ENCODE peak calls at places on chromosomes 6 and 20, in ten cellular contexts. One of them, this sample, is unnamed.

GRCh38 chr6:148525453-148525852 is 182.8 kb downstream of the SASH1 start:
- DNase-seq in Karpas-422: no peak
- DNase-seq in aorta: no peak
- DNase-seq in activated CD4-positive, alpha-beta memory T cell treated with anti-CD3 and anti-CD28 coated beads, Interleukin-2, amount 10 ng/mL, durations not matched to agents 7 days and 5 days: no peak
- DNase-seq in upper lobe of right lung: no peak
- DNase-seq in nephron progenitor cell: no peak
- DNase-seq in dorsolateral prefrontal cortex: no peak
- DNase-seq in germinal center: no peak
- DNase-seq in body of pancreas: no peak
- DNase-seq in activated naive CD8-positive, alpha-beta T cell treated with anti-CD3 and anti-CD28 coated beads, Interleukin-2, amount 50 U/mL, for 24 hours: no peak
- DNase-seq in this sample: no peak

GRCh38 chr6:11851405-11851804 is 72.8 kb upstream of the ADTRP start:
- DNase-seq in nephron progenitor cell: no peak
- DNase-seq in body of pancreas: no peak
- DNase-seq in dorsolateral prefrontal cortex: no peak
- DNase-seq in activated CD4-positive, alpha-beta memory T cell treated with anti-CD3 and anti-CD28 coated beads, Interleukin-2, amount 10 ng/mL, durations not matched to agents 7 days and 5 days: no peak
- DNase-seq in activated naive CD8-positive, alpha-beta T cell treated with anti-CD3 and anti-CD28 coated beads, Interleukin-2, amount 50 U/mL, for 24 hours: no peak
- DNase-seq in upper lobe of right lung: no peak
- DNase-seq in aorta: no peak
- DNase-seq in Karpas-422: no peak
- DNase-seq in germinal center: no peak
- DNase-seq in this sample: no peak

GRCh38 chr20:46215913-46216707 is 92.2 kb downstream of the CDH22 start:
- DNase-seq in activated CD4-positive, alpha-beta memory T cell treated with anti-CD3 and anti-CD28 coated beads, Interleukin-2, amount 10 ng/mL, durations not matched to agents 7 days and 5 days: no peak
- DNase-seq in activated naive CD8-positive, alpha-beta T cell treated with anti-CD3 and anti-CD28 coated beads, Interleukin-2, amount 50 U/mL, for 24 hours: no peak
- DNase-seq in body of pancreas: peak
- DNase-seq in Karpas-422: no peak
- DNase-seq in upper lobe of right lung: no peak
- DNase-seq in germinal center: no peak
- DNase-seq in aorta: peak
- DNase-seq in dorsolateral prefrontal cortex: no peak
- DNase-seq in nephron progenitor cell: peak
- DNase-seq in this sample: no peak

GRCh38 chr20:57714409-57715267 is 4.8 kb upstream of the PMEPA1 start:
- DNase-seq in Karpas-422: no peak
- DNase-seq in activated CD4-positive, alpha-beta memory T cell treated with anti-CD3 and anti-CD28 coated beads, Interleukin-2, amount 10 ng/mL, durations not matched to agents 7 days and 5 days: no peak
- DNase-seq in nephron progenitor cell: no peak
- DNase-seq in dorsolateral prefrontal cortex: no peak
- DNase-seq in body of pancreas: no peak
- DNase-seq in activated naive CD8-positive, alpha-beta T cell treated with anti-CD3 and anti-CD28 coated beads, Interleukin-2, amount 50 U/mL, for 24 hours: no peak
- DNase-seq in upper lobe of right lung: no peak
- DNase-seq in aorta: peak
- DNase-seq in germinal center: no peak
- DNase-seq in this sample: no peak

GRCh38 chr20:47181056-47181862 is 175.2 kb downstream of the ZMYND8 start:
- DNase-seq in Karpas-422: peak
- DNase-seq in dorsolateral prefrontal cortex: no peak
- DNase-seq in nephron progenitor cell: no peak
- DNase-seq in body of pancreas: no peak
- DNase-seq in aorta: no peak
- DNase-seq in activated naive CD8-positive, alpha-beta T cell treated with anti-CD3 and anti-CD28 coated beads, Interleukin-2, amount 50 U/mL, for 24 hours: peak
- DNase-seq in upper lobe of right lung: no peak
- DNase-seq in activated CD4-positive, alpha-beta memory T cell treated with anti-CD3 and anti-CD28 coated beads, Interleukin-2, amount 10 ng/mL, durations not matched to agents 7 days and 5 days: peak
- DNase-seq in germinal center: peak
- DNase-seq in this sample: peak

GRCh38 chr6:39339557-39340555 is 17.4 kb upstream of the KCNK16 start:
- DNase-seq in upper lobe of right lung: peak
- DNase-seq in germinal center: no peak
- DNase-seq in activated CD4-positive, alpha-beta memory T cell treated with anti-CD3 and anti-CD28 coated beads, Interleukin-2, amount 10 ng/mL, durations not matched to agents 7 days and 5 days: no peak
- DNase-seq in Karpas-422: no peak
- DNase-seq in dorsolateral prefrontal cortex: no peak
- DNase-seq in activated naive CD8-positive, alpha-beta T cell treated with anti-CD3 and anti-CD28 coated beads, Interleukin-2, amount 50 U/mL, for 24 hours: no peak
- DNase-seq in body of pancreas: peak
- DNase-seq in aorta: peak
- DNase-seq in nephron progenitor cell: no peak
- DNase-seq in this sample: no peak

GRCh38 chr20:37920679-37921322 is 17.9 kb downstream of the VSTM2L start:
- DNase-seq in Karpas-422: no peak
- DNase-seq in aorta: no peak
- DNase-seq in upper lobe of right lung: no peak
- DNase-seq in activated CD4-positive, alpha-beta memory T cell treated with anti-CD3 and anti-CD28 coated beads, Interleukin-2, amount 10 ng/mL, durations not matched to agents 7 days and 5 days: no peak
- DNase-seq in body of pancreas: no peak
- DNase-seq in nephron progenitor cell: no peak
- DNase-seq in germinal center: no peak
- DNase-seq in activated naive CD8-positive, alpha-beta T cell treated with anti-CD3 and anti-CD28 coated beads, Interleukin-2, amount 50 U/mL, for 24 hours: no peak
- DNase-seq in dorsolateral prefrontal cortex: no peak
- DNase-seq in this sample: no peak

GRCh38 chr6:6775074-6775473 is 186.6 kb downstream of the LY86 start:
- DNase-seq in Karpas-422: no peak
- DNase-seq in aorta: no peak
- DNase-seq in activated CD4-positive, alpha-beta memory T cell treated with anti-CD3 and anti-CD28 coated beads, Interleukin-2, amount 10 ng/mL, durations not matched to agents 7 days and 5 days: no peak
- DNase-seq in germinal center: no peak
- DNase-seq in dorsolateral prefrontal cortex: no peak
- DNase-seq in body of pancreas: no peak
- DNase-seq in nephron progenitor cell: no peak
- DNase-seq in activated naive CD8-positive, alpha-beta T cell treated with anti-CD3 and anti-CD28 coated beads, Interleukin-2, amount 50 U/mL, for 24 hours: no peak
- DNase-seq in upper lobe of right lung: no peak
- DNase-seq in this sample: no peak

GRCh38 chr6:36682328-36683144 is 4.0 kb downstream of the CDKN1A start:
- DNase-seq in nephron progenitor cell: no peak
- DNase-seq in upper lobe of right lung: peak
- DNase-seq in activated CD4-positive, alpha-beta memory T cell treated with anti-CD3 and anti-CD28 coated beads, Interleukin-2, amount 10 ng/mL, durations not matched to agents 7 days and 5 days: peak
- DNase-seq in activated naive CD8-positive, alpha-beta T cell treated with anti-CD3 and anti-CD28 coated beads, Interleukin-2, amount 50 U/mL, for 24 hours: peak
- DNase-seq in germinal center: peak
- DNase-seq in dorsolateral prefrontal cortex: no peak
- DNase-seq in Karpas-422: no peak
- DNase-seq in aorta: peak
- DNase-seq in body of pancreas: peak
- DNase-seq in this sample: peak

GRCh38 chr6:125793863-125794262 is 3.1 kb downstream of the NCOA7 start:
- DNase-seq in activated CD4-positive, alpha-beta memory T cell treated with anti-CD3 and anti-CD28 coated beads, Interleukin-2, amount 10 ng/mL, durations not matched to agents 7 days and 5 days: no peak
- DNase-seq in Karpas-422: peak
- DNase-seq in body of pancreas: no peak
- DNase-seq in dorsolateral prefrontal cortex: no peak
- DNase-seq in germinal center: no peak
- DNase-seq in aorta: no peak
- DNase-seq in activated naive CD8-positive, alpha-beta T cell treated with anti-CD3 and anti-CD28 coated beads, Interleukin-2, amount 50 U/mL, for 24 hours: no peak
- DNase-seq in upper lobe of right lung: no peak
- DNase-seq in nephron progenitor cell: no peak
- DNase-seq in this sample: no peak

GRCh38 chr20:11697646-11698045 is 220.0 kb upstream of the BTBD3 start:
- DNase-seq in dorsolateral prefrontal cortex: no peak
- DNase-seq in germinal center: no peak
- DNase-seq in nephron progenitor cell: no peak
- DNase-seq in aorta: no peak
- DNase-seq in Karpas-422: no peak
- DNase-seq in body of pancreas: no peak
- DNase-seq in upper lobe of right lung: no peak
- DNase-seq in activated naive CD8-positive, alpha-beta T cell treated with anti-CD3 and anti-CD28 coated beads, Interleukin-2, amount 50 U/mL, for 24 hours: no peak
- DNase-seq in activated CD4-positive, alpha-beta memory T cell treated with anti-CD3 and anti-CD28 coated beads, Interleukin-2, amount 10 ng/mL, durations not matched to agents 7 days and 5 days: no peak
- DNase-seq in this sample: no peak

GRCh38 chr20:1800777-1801176 is 94.4 kb upstream of the SIRPA start:
- DNase-seq in Karpas-422: peak
- DNase-seq in upper lobe of right lung: no peak
- DNase-seq in activated CD4-positive, alpha-beta memory T cell treated with anti-CD3 and anti-CD28 coated beads, Interleukin-2, amount 10 ng/mL, durations not matched to agents 7 days and 5 days: no peak
- DNase-seq in body of pancreas: no peak
- DNase-seq in germinal center: no peak
- DNase-seq in aorta: no peak
- DNase-seq in nephron progenitor cell: no peak
- DNase-seq in dorsolateral prefrontal cortex: no peak
- DNase-seq in activated naive CD8-positive, alpha-beta T cell treated with anti-CD3 and anti-CD28 coated beads, Interleukin-2, amount 50 U/mL, for 24 hours: no peak
- DNase-seq in this sample: no peak

GRCh38 chr6:90907931-90908655 is 321.2 kb upstream of the MAP3K7 start:
- DNase-seq in germinal center: no peak
- DNase-seq in aorta: no peak
- DNase-seq in nephron progenitor cell: no peak
- DNase-seq in upper lobe of right lung: no peak
- DNase-seq in Karpas-422: no peak
- DNase-seq in body of pancreas: no peak
- DNase-seq in dorsolateral prefrontal cortex: no peak
- DNase-seq in activated naive CD8-positive, alpha-beta T cell treated with anti-CD3 and anti-CD28 coated beads, Interleukin-2, amount 50 U/mL, for 24 hours: no peak
- DNase-seq in activated CD4-positive, alpha-beta memory T cell treated with anti-CD3 and anti-CD28 coated beads, Interleukin-2, amount 10 ng/mL, durations not matched to agents 7 days and 5 days: no peak
- DNase-seq in this sample: no peak

GRCh38 chr20:6718660-6719059 is 48.8 kb upstream of the BMP2 start:
- DNase-seq in upper lobe of right lung: no peak
- DNase-seq in activated CD4-positive, alpha-beta memory T cell treated with anti-CD3 and anti-CD28 coated beads, Interleukin-2, amount 10 ng/mL, durations not matched to agents 7 days and 5 days: no peak
- DNase-seq in dorsolateral prefrontal cortex: no peak
- DNase-seq in Karpas-422: no peak
- DNase-seq in aorta: peak
- DNase-seq in germinal center: no peak
- DNase-seq in body of pancreas: no peak
- DNase-seq in nephron progenitor cell: no peak
- DNase-seq in activated naive CD8-positive, alpha-beta T cell treated with anti-CD3 and anti-CD28 coated beads, Interleukin-2, amount 50 U/mL, for 24 hours: no peak
- DNase-seq in this sample: no peak

GRCh38 chr6:116410945-116411623 is 40.3 kb downstream of the DSE start:
- DNase-seq in body of pancreas: no peak
- DNase-seq in nephron progenitor cell: no peak
- DNase-seq in activated CD4-positive, alpha-beta memory T cell treated with anti-CD3 and anti-CD28 coated beads, Interleukin-2, amount 10 ng/mL, durations not matched to agents 7 days and 5 days: no peak
- DNase-seq in germinal center: no peak
- DNase-seq in upper lobe of right lung: no peak
- DNase-seq in aorta: peak
- DNase-seq in dorsolateral prefrontal cortex: peak
- DNase-seq in Karpas-422: no peak
- DNase-seq in activated naive CD8-positive, alpha-beta T cell treated with anti-CD3 and anti-CD28 coated beads, Interleukin-2, amount 50 U/mL, for 24 hours: no peak
- DNase-seq in this sample: no peak

GRCh38 chr6:143872211-143872610 is 7.9 kb downstream of the ZC2HC1B start:
- DNase-seq in aorta: no peak
- DNase-seq in activated naive CD8-positive, alpha-beta T cell treated with anti-CD3 and anti-CD28 coated beads, Interleukin-2, amount 50 U/mL, for 24 hours: no peak
- DNase-seq in upper lobe of right lung: no peak
- DNase-seq in nephron progenitor cell: no peak
- DNase-seq in body of pancreas: no peak
- DNase-seq in germinal center: no peak
- DNase-seq in dorsolateral prefrontal cortex: no peak
- DNase-seq in activated CD4-positive, alpha-beta memory T cell treated with anti-CD3 and anti-CD28 coated beads, Interleukin-2, amount 10 ng/mL, durations not matched to agents 7 days and 5 days: no peak
- DNase-seq in Karpas-422: no peak
- DNase-seq in this sample: no peak

GRCh38 chr6:85641916-85642773 is 541 bp downstream of the SYNCRIP start:
- DNase-seq in activated naive CD8-positive, alpha-beta T cell treated with anti-CD3 and anti-CD28 coated beads, Interleukin-2, amount 50 U/mL, for 24 hours: peak
- DNase-seq in activated CD4-positive, alpha-beta memory T cell treated with anti-CD3 and anti-CD28 coated beads, Interleukin-2, amount 10 ng/mL, durations not matched to agents 7 days and 5 days: peak
- DNase-seq in dorsolateral prefrontal cortex: peak
- DNase-seq in germinal center: peak
- DNase-seq in body of pancreas: peak
- DNase-seq in nephron progenitor cell: peak
- DNase-seq in aorta: peak
- DNase-seq in upper lobe of right lung: peak
- DNase-seq in Karpas-422: peak
- DNase-seq in this sample: peak

GRCh38 chr20:54123587-54124180 is 50.1 kb downstream of the CYP24A1 start:
- DNase-seq in upper lobe of right lung: peak
- DNase-seq in Karpas-422: no peak
- DNase-seq in dorsolateral prefrontal cortex: no peak
- DNase-seq in germinal center: no peak
- DNase-seq in activated naive CD8-positive, alpha-beta T cell treated with anti-CD3 and anti-CD28 coated beads, Interleukin-2, amount 50 U/mL, for 24 hours: no peak
- DNase-seq in aorta: no peak
- DNase-seq in nephron progenitor cell: peak
- DNase-seq in activated CD4-positive, alpha-beta memory T cell treated with anti-CD3 and anti-CD28 coated beads, Interleukin-2, amount 10 ng/mL, durations not matched to agents 7 days and 5 days: no peak
- DNase-seq in body of pancreas: peak
- DNase-seq in this sample: no peak

GRCh38 chr6:68649669-68650068 is 14.6 kb downstream of the ADGRB3 start:
- DNase-seq in dorsolateral prefrontal cortex: no peak
- DNase-seq in nephron progenitor cell: no peak
- DNase-seq in activated naive CD8-positive, alpha-beta T cell treated with anti-CD3 and anti-CD28 coated beads, Interleukin-2, amount 50 U/mL, for 24 hours: no peak
- DNase-seq in aorta: no peak
- DNase-seq in body of pancreas: no peak
- DNase-seq in activated CD4-positive, alpha-beta memory T cell treated with anti-CD3 and anti-CD28 coated beads, Interleukin-2, amount 10 ng/mL, durations not matched to agents 7 days and 5 days: no peak
- DNase-seq in germinal center: no peak
- DNase-seq in Karpas-422: no peak
- DNase-seq in upper lobe of right lung: no peak
- DNase-seq in this sample: no peak

GRCh38 chr20:62921119-62921687 is 5.1 kb downstream of the DIDO1 start:
- DNase-seq in Karpas-422: peak
- DNase-seq in activated naive CD8-positive, alpha-beta T cell treated with anti-CD3 and anti-CD28 coated beads, Interleukin-2, amount 50 U/mL, for 24 hours: peak
- DNase-seq in upper lobe of right lung: no peak
- DNase-seq in aorta: no peak
- DNase-seq in germinal center: peak
- DNase-seq in nephron progenitor cell: peak
- DNase-seq in body of pancreas: peak
- DNase-seq in dorsolateral prefrontal cortex: no peak
- DNase-seq in activated CD4-positive, alpha-beta memory T cell treated with anti-CD3 and anti-CD28 coated beads, Interleukin-2, amount 10 ng/mL, durations not matched to agents 7 days and 5 days: peak
- DNase-seq in this sample: peak